ENCODE peak calls at places on chromosome 18, in seven cellular contexts. X, B, Y, O, H, U and Q are unnamed samples.
A peak's percentile ranks its signal among the peaks of the same experiment; 100 is the strongest.

GRCh38 chr18:13235326-13235937 is 16.9 kb downstream of the LDLRAD4 start:
- DNase-seq in H (no peak), X (no peak), U (no peak), B (no peak), O (no peak), Y (no peak), Q (no peak)

GRCh38 chr18:10767658-10768057 is 241.8 kb downstream of the NAPG start:
- DNase-seq in H (no peak), O (no peak), U (no peak), B (no peak), Y (no peak), X (no peak), Q (no peak)

GRCh38 chr18:73741946-73742345 is 405.7 kb downstream of the FBXO15 start:
- DNase-seq in O (no peak), B (no peak), U (no peak), H (no peak), Y (no peak), X (no peak), Q (no peak)

GRCh38 chr18:80169607-80170006 is 60.5 kb downstream of the ADNP2 start:
- DNase-seq in B (no peak), Y (no peak), X (no peak), U (no peak), O (no peak), H (no peak), Q (no peak)

GRCh38 chr18:22427797-22428549 is 10.3 kb upstream of the CTAGE1 start:
- DNase-seq in H (no peak), U (no peak), Y (no peak), B (no peak), O (no peak), X (no peak), Q (no peak)

GRCh38 chr18:13614701-13615288 is 111.6 kb downstream of the FAM210A start:
- DNase-seq in B (no peak), U (no peak), H (no peak), O (no peak), X (no peak), Y (no peak), Q (no peak)

GRCh38 chr18:11398625-11399024 is 210.8 kb upstream of the SLC35G4 start:
- DNase-seq in H (no peak), O (no peak), X (no peak), U (no peak), B (no peak), Y (no peak), Q (no peak)

GRCh38 chr18:22739243-22739642 is 193.9 kb upstream of the RBBP8 start:
- DNase-seq in B (no peak), Y (no peak), X (no peak), O (no peak), U (no peak), H (no peak), Q (no peak)

GRCh38 chr18:69817335-69817935 is 130.2 kb downstream of the CD226 start:
- DNase-seq in X (no peak), Y (no peak), O (no peak), U (no peak), H (no peak), B (no peak), Q (no peak)

GRCh38 chr18:77124452-77124922 is 8.1 kb downstream of the MBP start:
- DNase-seq in U (no peak), B (no peak), H (no peak), X (peak; percentile 69), O (no peak), Y (no peak), Q (no peak)

GRCh38 chr18:778194-779007 is 33.6 kb downstream of the YES1 start:
- DNase-seq in O (no peak), X (no peak), B (no peak), U (no peak), H (peak; percentile 22), Y (no peak), Q (no peak)

GRCh38 chr18:29780814-29781213 is 1261.7 kb downstream of the DSC3 start:
- DNase-seq in B (no peak), U (no peak), O (no peak), H (no peak), Y (no peak), X (no peak), Q (no peak)

GRCh38 chr18:49486959-49487710 is at the start of gene C18orf32:
- DNase-seq in O (peak; percentile 81), Y (peak; percentile 78), U (peak; percentile 94), X (peak; percentile 83), H (peak; percentile 87), B (peak; percentile 90), Q (peak; percentile 78)
- TF ChIP-seq POLR2AphosphoS5 in O (peak; percentile 82), Y (peak; percentile 91), U (peak; percentile 94), X (peak; percentile 91), H (peak; percentile 69), B (peak; percentile 99), Q (peak; percentile 97)

GRCh38 chr18:51727780-51728179 is 530.3 kb upstream of the MEX3C start:
- DNase-seq in H (no peak), Y (no peak), U (no peak), X (no peak), O (no peak), B (no peak), Q (no peak)
- TF ChIP-seq TAF1 in H (no peak), Y (no peak), U (no peak), X (no peak), O (no peak), B (no peak), Q (no peak)

DNA sequence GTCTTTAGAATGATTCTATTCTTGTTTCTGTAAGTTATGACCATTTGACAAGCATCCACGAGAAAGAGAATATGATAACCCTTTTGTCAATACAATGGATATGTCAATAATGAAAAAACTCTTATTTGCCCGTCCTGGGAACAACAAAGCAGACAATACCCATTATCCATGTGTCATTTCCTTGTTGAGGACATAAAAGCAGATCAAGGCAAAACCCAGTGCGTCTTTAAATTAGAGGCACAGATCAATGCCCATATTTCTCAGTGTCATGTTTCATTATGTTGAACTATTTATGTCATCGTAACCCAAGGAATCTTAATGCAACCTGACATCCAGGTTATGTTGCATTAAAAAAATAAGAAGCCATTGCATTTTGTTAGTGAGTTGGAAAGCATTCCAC is 365.0 kb upstream of the CELF4 start:
- DNase-seq in H (no peak), U (no peak), Y (no peak), B (no peak), X (no peak), O (no peak), Q (no peak)
- TF ChIP-seq POLR2AphosphoS5 in H (no peak), U (no peak), Y (no peak), B (no peak), X (no peak), O (no peak), Q (no peak)

DNA sequence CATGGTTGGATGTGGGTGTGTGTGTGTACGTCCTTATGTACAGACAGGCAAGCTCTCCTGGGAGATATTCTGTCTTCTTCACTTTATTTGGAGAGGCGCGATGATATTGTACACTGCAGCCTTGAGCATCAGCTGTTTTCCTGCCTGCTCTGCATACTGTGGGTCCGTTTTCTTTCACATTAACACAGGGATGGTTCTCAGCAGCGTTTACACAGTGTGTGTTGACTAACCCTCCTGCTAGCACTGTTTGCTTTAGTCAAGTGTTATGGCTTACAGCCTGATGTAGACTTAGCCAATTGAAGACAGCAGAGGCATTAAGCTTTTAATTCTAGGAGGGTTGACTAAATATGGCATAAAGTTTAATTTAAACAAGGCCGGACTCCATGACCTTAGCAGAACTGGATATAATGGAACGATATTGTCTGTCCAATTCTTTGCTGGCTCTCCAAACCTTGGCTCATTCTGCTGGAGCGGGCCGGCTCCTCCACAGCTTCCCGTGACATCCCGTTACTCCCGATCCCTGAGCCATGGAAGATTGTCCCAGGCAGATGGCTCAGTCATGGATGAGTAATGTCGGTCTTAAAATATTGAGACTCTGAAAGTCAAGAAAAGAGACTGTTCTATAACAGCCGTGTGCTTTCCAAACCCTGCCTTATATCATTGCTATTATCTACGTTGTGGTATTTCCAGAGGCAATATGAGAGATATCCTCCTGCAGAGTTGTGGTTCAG is 134.7 kb downstream of the TPGS2 start:
- DNase-seq in X (no peak), B (no peak), O (no peak), U (no peak), H (peak; percentile 38), Y (no peak), Q (no peak)
- TF ChIP-seq TAF1 in X (no peak), B (no peak), O (no peak), U (no peak), H (no peak), Y (no peak), Q (no peak)

GRCh38 chr18:3775996-3776395 is 326.0 kb downstream of the TGIF1 start:
- DNase-seq in Y (no peak), U (no peak), B (no peak), O (no peak), H (no peak), X (no peak), Q (no peak)

GRCh38 chr18:3773303-3773702 is 323.3 kb downstream of the TGIF1 start:
- DNase-seq in U (no peak), B (no peak), Y (no peak), O (no peak), H (no peak), X (no peak), Q (no peak)

GRCh38 chr18:3771121-3771971 is 321.4 kb downstream of the TGIF1 start:
- DNase-seq in Y (peak; percentile 74), U (peak; percentile 86), H (peak; percentile 48), O (peak; percentile 90), X (no peak), B (peak; percentile 54), Q (peak; percentile 62)
- TF ChIP-seq POLR2AphosphoS5 in Y (no peak), U (no peak), H (no peak), O (no peak), X (no peak), B (no peak), Q (no peak)

GRCh38 chr18:78777992-78778391 is 201.6 kb upstream of the SALL3 start:
- DNase-seq in B (no peak), H (no peak), Y (no peak), O (no peak), U (no peak), X (no peak), Q (no peak)
- TF ChIP-seq TAF1 in B (no peak), H (no peak), Y (no peak), O (no peak), U (no peak), X (no peak), Q (no peak)

DNA sequence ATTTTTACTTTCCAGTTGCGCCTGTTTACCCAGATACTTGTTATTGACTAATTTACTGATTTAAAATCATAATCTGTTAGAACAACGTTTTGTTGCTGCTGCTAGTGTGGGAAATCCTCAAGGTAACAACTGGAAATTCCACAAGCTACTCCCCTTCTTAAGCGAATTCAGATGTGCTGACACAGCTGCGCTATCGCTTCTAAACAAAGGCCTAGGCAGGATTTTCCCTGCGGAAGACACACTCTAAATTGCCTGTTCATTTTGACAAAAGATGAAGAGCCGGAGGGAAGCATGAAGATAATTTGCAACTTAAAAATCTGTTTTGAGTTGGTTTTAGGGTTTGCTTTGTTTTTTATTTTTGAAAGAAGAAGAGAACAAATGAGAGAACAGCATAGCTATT is 283.8 kb downstream of the ALPK2 start:
- DNase-seq in Y (no peak), O (no peak), H (no peak), X (no peak), B (peak; percentile 36), U (no peak), Q (no peak)
- TF ChIP-seq POLR2AphosphoS5 in Y (no peak), O (no peak), H (no peak), X (no peak), B (no peak), U (no peak), Q (no peak)